ENCODE peak calls at places on chromosomes 7 and 10, in seven cellular contexts. C, G, O, V, R, M and Y are unnamed samples. For H3K27me3, the result is how much of the 10 kb centered on the place peaks cover.

GRCh38 chr10:62019685-62020361 is 118.3 kb downstream of the ARID5B start:
- DNase-seq in C (no peak), G (no peak), O (no peak), V (no peak), R (no peak), M (no peak), Y (no peak)

GRCh38 chr7:118918556-118918955 is 694.1 kb downstream of the ANKRD7 start:
- DNase-seq in C (no peak), G (no peak), O (no peak), V (no peak), R (no peak), M (no peak), Y (no peak)

GRCh38 chr7:144720139-144720538 is 115.7 kb downstream of the TPK1 start:
- DNase-seq in C (no peak), G (no peak), O (no peak), V (no peak), R (no peak), M (no peak), Y (no peak)

GRCh38 chr7:27134392-27134791 is 3.8 kb upstream of the HOXA4 start:
- DNase-seq in C (no peak), G (no peak), O (no peak), V (no peak), R (no peak), M (no peak), Y (no peak)

GRCh38 chr10:72812798-72813430 is 80.6 kb upstream of the OIT3 start:
- DNase-seq in C (no peak), G (no peak), O (no peak), V (no peak), R (no peak), M (no peak), Y (no peak)

GRCh38 chr10:110410329-110411046 is 87.2 kb upstream of the DUSP5 start:
- DNase-seq in C (no peak), G (peak), O (no peak), V (no peak), R (peak), M (no peak), Y (no peak)

GRCh38 chr10:5550250-5550545 is 25.4 kb downstream of the CALML3 start:
- DNase-seq in C (peak), G (no peak), O (no peak), V (no peak), R (peak), M (no peak), Y (no peak)

GRCh38 chr10:127872011-127872741 is 20.6 kb downstream of the CLRN3 start:
- DNase-seq in C (no peak), G (peak), O (peak), V (no peak), R (no peak), M (no peak), Y (no peak)

GRCh38 chr10:113613427-113613826 is 50.4 kb downstream of the NRAP start:
- DNase-seq in C (no peak), G (no peak), O (no peak), V (no peak), R (no peak), M (no peak), Y (no peak)

GRCh38 chr7:135414850-135415439 is 95.0 kb downstream of the CNOT4 start:
- DNase-seq in C (no peak), G (peak), O (peak), V (no peak), R (no peak), M (peak), Y (no peak)

GRCh38 chr10:125881192-125881591 is at the start of gene DHX32:
- DNase-seq in C (no peak), G (no peak), O (peak), V (no peak), R (no peak), M (peak), Y (no peak)

GRCh38 chr7:101622609-101623178 is 6.4 kb downstream of the MYL10 start:
- DNase-seq in C (no peak), G (no peak), O (no peak), V (no peak), R (no peak), M (no peak), Y (no peak)

GRCh38 chr10:81018898-81019890 is 481.5 kb downstream of the SH2D4B start:
- DNase-seq in C (no peak), G (peak), O (peak), V (peak), R (no peak), M (peak), Y (no peak)

DNA sequence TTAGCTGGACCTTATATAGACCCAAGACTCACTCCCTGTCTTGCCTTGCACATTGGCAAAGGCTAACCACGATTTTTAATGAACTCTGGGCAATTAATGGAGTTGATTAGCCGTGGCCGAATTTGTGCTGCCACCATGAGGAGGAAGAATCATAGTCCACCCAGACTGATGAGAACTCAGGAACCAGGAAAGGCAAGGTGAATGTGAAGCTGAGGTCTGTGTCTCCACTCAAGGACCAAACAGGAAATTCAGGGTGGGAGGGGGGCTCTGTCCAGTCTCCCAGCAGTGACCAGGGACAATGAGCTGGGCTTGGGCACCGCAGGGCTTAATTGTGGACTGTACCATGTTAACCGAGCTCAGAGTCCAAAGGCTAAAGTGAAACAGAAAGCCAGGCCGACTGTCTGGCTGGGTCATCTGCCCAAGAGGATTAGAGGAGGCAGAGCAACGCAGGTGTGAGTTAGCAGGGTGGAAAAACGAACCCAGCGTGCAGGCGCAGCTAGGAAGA is 127.0 kb upstream of the JCAD start:
- DNase-seq in C (peak), G (peak), O (peak), V (no peak), R (no peak), M (peak), Y (no peak)
- TF ChIP-seq CTCF in C (no peak), G (no peak), O (peak), V (no peak), R (no peak), M (peak), Y (no peak)

GRCh38 chr7:157282141-157282801 is 54.5 kb upstream of the DNAJB6 start:
- DNase-seq in C (peak), G (no peak), O (no peak), V (no peak), R (no peak), M (no peak), Y (no peak)
- TF ChIP-seq POLR2A in C (no peak), G (no peak), O (no peak), V (no peak), R (no peak), M (no peak), Y (no peak)

GRCh38 chr10:132790934-132791829 is 5.2 kb upstream of the NKX6-2 start:
- DNase-seq in C (no peak), G (no peak), O (no peak), V (no peak), R (no peak), M (no peak), Y (no peak)
- H3K27me3 ChIP-seq in C (under half), G (under half), O (under half), V (under half), R (under half), M (under half), Y (under half)

DNA sequence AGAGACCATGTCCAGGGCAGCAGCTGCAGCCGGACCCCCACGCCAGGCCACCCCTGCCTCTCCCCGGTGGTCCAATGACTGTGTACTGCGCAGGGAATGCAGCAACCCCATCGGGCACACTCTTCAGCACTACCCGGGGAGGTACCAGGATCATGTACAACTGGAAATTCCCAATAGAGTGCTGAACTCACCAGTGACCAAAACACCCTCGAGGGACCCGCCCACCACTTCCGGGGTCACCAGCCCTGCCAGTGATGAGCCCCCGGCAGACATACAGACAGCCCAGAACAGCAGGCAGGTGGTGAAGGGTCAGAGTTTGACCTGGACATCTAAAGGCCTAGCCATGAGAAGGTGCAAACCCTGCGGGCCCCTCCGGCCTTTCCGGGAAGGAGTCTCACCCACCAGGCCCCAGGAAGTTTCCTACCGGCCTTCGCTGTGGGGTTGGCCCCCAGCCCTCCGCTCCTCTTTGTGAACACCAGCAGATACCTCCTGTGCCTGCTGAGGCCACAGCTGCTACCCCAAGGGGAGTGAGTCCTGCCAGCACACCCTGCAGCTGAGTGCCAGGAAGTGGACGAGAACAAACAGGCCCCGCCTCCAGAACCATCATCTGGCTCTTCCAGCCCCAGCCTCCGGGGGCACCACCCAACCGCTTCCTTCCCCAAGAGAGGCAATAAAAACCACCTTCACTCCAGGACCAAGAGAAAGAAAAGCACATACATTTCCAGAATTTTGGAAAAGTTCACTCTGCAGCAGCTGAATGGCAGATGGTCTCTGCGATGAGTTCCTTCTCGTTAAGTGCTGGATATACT is 5.0 kb upstream of the ANKRD61 start:
- DNase-seq in C (peak), G (peak), O (peak), V (peak), R (no peak), M (peak), Y (peak)
- TF ChIP-seq CTCF in C (no peak), G (no peak), O (no peak), V (no peak), R (no peak), M (peak), Y (no peak)

GRCh38 chr10:13586676-13587355 is at the start of gene PRPF18:
- DNase-seq in C (peak), G (peak), O (peak), V (peak), R (peak), M (peak), Y (peak)
- TF ChIP-seq POLR2A in C (peak), G (peak), O (no peak), V (peak), R (no peak), M (no peak), Y (no peak)

GRCh38 chr7:16571941-16572340 is 45.3 kb downstream of the LRRC72 start:
- DNase-seq in C (no peak), G (no peak), O (no peak), V (no peak), R (no peak), M (no peak), Y (no peak)
- H3K27me3 ChIP-seq in C (under half), G (under half), O (under half), V (under half), R (under half), M (under half), Y (under half)